ENCODE peak calls at places on chromosome 5, in seven cellular contexts. N, S, Y, D, Q, M and F are unnamed samples.

GRCh38 chr5:1544294-1545010 is 20.7 kb upstream of the LPCAT1 start:
- DNase-seq in D (no peak), Q (no peak), N (no peak), Y (no peak), S (peak), M (no peak), F (no peak)

GRCh38 chr5:98428806-98429205 is 344.7 kb upstream of the RGMB start:
- DNase-seq in N (no peak), Q (no peak), S (no peak), M (no peak), D (peak), Y (no peak), F (peak)

GRCh38 chr5:72363146-72363802 is 43.1 kb downstream of the PTCD2 start:
- DNase-seq in D (no peak), N (no peak), S (no peak), Q (no peak), M (no peak), Y (no peak), F (peak)

GRCh38 chr5:75656311-75657003 is 45.2 kb downstream of the ANKDD1B start:
- DNase-seq in N (peak), Y (no peak), D (no peak), S (no peak), M (no peak), Q (no peak), F (peak)

GRCh38 chr5:180630426-180630825 is 19.0 kb downstream of the FLT4 start:
- DNase-seq in N (no peak), M (no peak), S (no peak), D (no peak), Q (no peak), Y (no peak), F (no peak)

GRCh38 chr5:134524219-134524825 is 1.1 kb upstream of the JADE2 start:
- DNase-seq in M (peak), S (peak), Q (peak), N (peak), D (peak), Y (peak), F (peak)

GRCh38 chr5:19855929-19856328 is 132.1 kb downstream of the CDH18 start:
- DNase-seq in S (no peak), Y (no peak), D (no peak), N (no peak), Q (no peak), M (no peak), F (no peak)

GRCh38 chr5:74632947-74633356 is 7.6 kb downstream of the ENC1 start:
- DNase-seq in Y (no peak), Q (no peak), M (no peak), D (no peak), S (no peak), N (no peak), F (no peak)

GRCh38 chr5:40001796-40002195 is 577.0 kb upstream of the DAB2 start:
- DNase-seq in S (no peak), N (no peak), Q (no peak), D (no peak), M (no peak), Y (no peak), F (no peak)

GRCh38 chr5:107532182-107532878 is 138.4 kb downstream of the EFNA5 start:
- DNase-seq in M (no peak), N (no peak), Y (no peak), S (no peak), D (no peak), Q (no peak), F (no peak)

GRCh38 chr5:103434057-103434456 is 128.5 kb downstream of the NUDT12 start:
- DNase-seq in S (no peak), Q (no peak), Y (no peak), D (no peak), N (no peak), M (no peak), F (no peak)

GRCh38 chr5:20420991-20421595 is 433.1 kb upstream of the CDH18 start:
- DNase-seq in Y (no peak), Q (no peak), S (no peak), N (no peak), D (no peak), M (no peak), F (no peak)

GRCh38 chr5:140245354-140245753 is 57.5 kb downstream of the PFDN1 start:
- DNase-seq in S (no peak), N (no peak), Q (no peak), M (no peak), Y (no peak), D (no peak), F (no peak)

GRCh38 chr5:138472353-138472752 is 7.1 kb downstream of the EGR1 start:
- DNase-seq in M (no peak), S (no peak), Y (no peak), N (no peak), D (no peak), Q (no peak), F (no peak)